ENCODE peak calls at places on chromosomes 12 and 14, in four cellular contexts. T is GM23248, I is breast epithelium, K is glutamatergic neuron. C is an unnamed sample.
A peak's percentile ranks its signal among the peaks of the same experiment; 100 is the strongest.

GRCh38 chr12:126551882-126552281 is 1486.6 kb downstream of the AACS start:
- DNase-seq in T (no peak), I (no peak), K (no peak), C (no peak)

GRCh38 chr12:123444396-123445026 is 8.0 kb upstream of the RILPL2 start:
- DNase-seq in T (peak; percentile 86), I (no peak), K (no peak), C (no peak)

GRCh38 chr12:16504200-16504599 is 101.8 kb downstream of the LMO3 start:
- DNase-seq in T (no peak), I (no peak), K (no peak), C (no peak)

GRCh38 chr12:75714462-75715322 is 203.3 kb upstream of the KRR1 start:
- DNase-seq in T (no peak), I (no peak), K (no peak), C (no peak)

GRCh38 chr12:119180380-119181040 is 1.8 kb downstream of the HSPB8 start:
- DNase-seq in T (peak; percentile 86), I (no peak), K (no peak), C (no peak)

GRCh38 chr14:22112004-22112403 is 438.4 kb upstream of the OR4E1 start:
- DNase-seq in T (no peak), I (no peak), K (peak; percentile 68), C (peak; percentile 59)

GRCh38 chr14:21019377-21019776 is 5.5 kb downstream of the NDRG2 start:
- DNase-seq in T (peak; percentile 42), I (no peak), K (no peak), C (no peak)

GRCh38 chr14:89227490-89227834 is 189.6 kb downstream of the FOXN3 start:
- DNase-seq in T (peak; percentile 36), I (no peak), K (no peak), C (no peak)

GRCh38 chr12:21697829-21698630 is 40.4 kb upstream of the LDHB start:
- DNase-seq in T (peak; percentile 48), I (no peak), K (no peak), C (no peak)

GRCh38 chr12:34354239-34355200 is 332.2 kb downstream of the ALG10 start:
- DNase-seq in T (no peak), I (no peak), K (no peak), C (no peak)

GRCh38 chr14:95431199-95432145 is 85.0 kb downstream of the SYNE3 start:
- DNase-seq in T (peak; percentile 50), I (no peak), K (no peak), C (peak; percentile 24)

GRCh38 chr14:20327005-20327869 is 5.8 kb downstream of the CCNB1IP1 start:
- DNase-seq in T (peak; percentile 78), I (no peak), K (no peak), C (peak; percentile 21)

GRCh38 chr14:22976620-22977433 is 5.5 kb downstream of the AJUBA start:
- DNase-seq in T (peak; percentile 25), I (no peak), K (no peak), C (no peak)

GRCh38 chr12:111170559-111170958 is 198.3 kb downstream of the PHETA1 start:
- DNase-seq in T (no peak), I (no peak), K (no peak), C (no peak)

GRCh38 chr14:96260341-96260821 is 4.4 kb downstream of the BDKRB1 start:
- DNase-seq in T (peak; percentile 84), I (no peak), K (no peak), C (no peak)

GRCh38 chr12:44930972-44931600 is 55.0 kb upstream of the NELL2 start:
- DNase-seq in T (peak; percentile 91), I (no peak), K (no peak), C (no peak)

GRCh38 chr12:12436831-12437345 is 80.0 kb downstream of the BORCS5 start:
- DNase-seq in T (no peak), I (no peak), K (no peak), C (no peak)

GRCh38 chr14:67541448-67542387 is 8.6 kb downstream of the PLEKHH1 start:
- DNase-seq in T (no peak), I (no peak), K (no peak), C (peak; percentile 55)

C was measured in endothelial cell.